ENCODE peak calls at places on chromosomes 2 and 18, in seven cellular contexts. R, Q, N, W, T, U and I are unnamed samples.

GRCh38 chr18:61946449-61946848 is 53.6 kb upstream of the RNF152 start:
- DNase-seq in W (no peak), Q (no peak), U (peak), T (no peak), N (no peak), R (peak), I (peak)

GRCh38 chr2:86225581-86225980 is 26.3 kb downstream of the MRPL35 start:
- DNase-seq in N (peak), Q (peak), W (no peak), U (no peak), R (no peak), T (peak), I (peak)

GRCh38 chr2:142973160-142973821 is 95.8 kb downstream of the KYNU start:
- DNase-seq in T (no peak), Q (no peak), R (peak), W (peak), U (no peak), N (no peak), I (peak)

GRCh38 chr2:26011990-26012856 is 21.7 kb upstream of the RAB10 start:
- DNase-seq in R (peak), N (no peak), U (peak), Q (peak), T (peak), W (no peak), I (no peak)

GRCh38 chr2:233855345-233855744 is 1.0 kb upstream of the HJURP start:
- DNase-seq in N (no peak), T (no peak), R (no peak), U (no peak), W (no peak), Q (no peak), I (no peak)

GRCh38 chr2:3728104-3729054 is 25.0 kb downstream of the DCDC2C start:
- DNase-seq in T (no peak), U (peak), W (no peak), R (peak), Q (peak), N (no peak), I (peak)

GRCh38 chr2:106073608-106074406 is 120.3 kb downstream of the UXS1 start:
- DNase-seq in Q (no peak), U (no peak), N (no peak), T (no peak), W (no peak), R (no peak), I (no peak)

GRCh38 chr2:8239402-8240127 is 442.3 kb upstream of the ID2 start:
- DNase-seq in T (no peak), W (no peak), U (no peak), Q (no peak), R (no peak), N (no peak), I (no peak)

GRCh38 chr2:171564463-171564862 is 42.2 kb downstream of the CYBRD1 start:
- DNase-seq in U (no peak), W (no peak), R (no peak), T (no peak), Q (no peak), N (no peak), I (no peak)

GRCh38 chr18:40293311-40293710 is 1661.7 kb upstream of the PIK3C3 start:
- DNase-seq in T (no peak), Q (no peak), U (peak), W (no peak), N (no peak), R (peak), I (no peak)

GRCh38 chr18:21179590-21180220 is 62.3 kb upstream of the GREB1L start:
- DNase-seq in Q (peak), W (no peak), R (peak), T (peak), N (peak), U (peak), I (peak)

GRCh38 chr2:68569604-68570003 is 73.8 kb upstream of the PROKR1 start:
- DNase-seq in Q (no peak), T (no peak), W (no peak), R (peak), U (no peak), N (no peak), I (no peak)

GRCh38 chr2:8538531-8538930 is 143.3 kb upstream of the ID2 start:
- DNase-seq in W (no peak), T (no peak), R (no peak), N (no peak), Q (no peak), U (no peak), I (no peak)

GRCh38 chr18:26436176-26437031 is 111.9 kb downstream of the KCTD1 start:
- DNase-seq in Q (no peak), T (no peak), N (no peak), W (no peak), R (peak), U (peak), I (peak)

GRCh38 chr2:102449370-102449974 is 23.6 kb upstream of the SLC9A4 start:
- DNase-seq in Q (peak), W (no peak), R (peak), T (peak), N (no peak), U (peak), I (peak)

GRCh38 chr2:29228276-29228675 is 113.1 kb downstream of the CLIP4 start:
- DNase-seq in U (peak), N (no peak), T (no peak), Q (no peak), R (peak), W (no peak), I (no peak)

GRCh38 chr2:215365184-215365658 is 53.4 kb downstream of the ATIC start:
- DNase-seq in R (peak), Q (no peak), W (no peak), U (peak), N (no peak), T (no peak), I (no peak)

GRCh38 chr2:70574618-70575017 is 21.0 kb upstream of the TGFA start:
- DNase-seq in U (no peak), T (no peak), Q (no peak), R (no peak), W (no peak), N (no peak), I (no peak)

GRCh38 chr2:215320102-215320501 is 8.2 kb downstream of the ATIC start:
- DNase-seq in Q (no peak), T (no peak), R (peak), W (no peak), N (no peak), U (peak), I (peak)

GRCh38 chr2:109459485-109459884 is 154.3 kb downstream of the SEPTIN10 start:
- DNase-seq in T (no peak), W (no peak), U (no peak), Q (no peak), R (no peak), N (no peak), I (no peak)

DNA sequence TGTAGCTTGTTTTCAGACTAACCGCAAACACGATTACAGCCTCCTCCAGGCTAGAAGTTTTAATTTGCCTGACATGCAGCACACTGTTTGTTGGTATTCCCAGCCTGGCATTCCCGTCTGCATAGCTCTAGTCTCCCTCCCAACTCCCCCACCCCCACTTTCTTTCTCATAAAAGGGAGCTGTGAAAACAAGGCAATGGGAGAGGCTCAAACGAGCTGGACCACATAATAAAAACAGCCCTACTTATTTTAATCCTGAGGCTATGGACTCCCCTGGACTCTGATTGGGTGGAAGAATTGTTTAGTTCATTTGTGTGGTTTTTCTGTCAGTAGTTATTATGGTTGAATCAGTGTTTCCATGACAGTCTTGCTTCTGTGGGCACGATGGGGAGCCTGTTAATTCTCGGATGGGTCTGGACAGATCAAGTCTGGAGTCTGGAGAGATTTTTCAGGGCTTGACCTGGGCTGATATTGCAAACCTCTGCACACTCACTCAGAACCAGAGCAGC is 1.2 kb downstream of the STON1 start:
- DNase-seq in W (peak), R (peak), T (no peak), Q (no peak), U (peak), N (no peak), I (peak)
- H3K4me3 ChIP-seq in W (no peak), R (peak), T (peak), Q (peak), U (peak), N (no peak), I (peak)

DNA sequence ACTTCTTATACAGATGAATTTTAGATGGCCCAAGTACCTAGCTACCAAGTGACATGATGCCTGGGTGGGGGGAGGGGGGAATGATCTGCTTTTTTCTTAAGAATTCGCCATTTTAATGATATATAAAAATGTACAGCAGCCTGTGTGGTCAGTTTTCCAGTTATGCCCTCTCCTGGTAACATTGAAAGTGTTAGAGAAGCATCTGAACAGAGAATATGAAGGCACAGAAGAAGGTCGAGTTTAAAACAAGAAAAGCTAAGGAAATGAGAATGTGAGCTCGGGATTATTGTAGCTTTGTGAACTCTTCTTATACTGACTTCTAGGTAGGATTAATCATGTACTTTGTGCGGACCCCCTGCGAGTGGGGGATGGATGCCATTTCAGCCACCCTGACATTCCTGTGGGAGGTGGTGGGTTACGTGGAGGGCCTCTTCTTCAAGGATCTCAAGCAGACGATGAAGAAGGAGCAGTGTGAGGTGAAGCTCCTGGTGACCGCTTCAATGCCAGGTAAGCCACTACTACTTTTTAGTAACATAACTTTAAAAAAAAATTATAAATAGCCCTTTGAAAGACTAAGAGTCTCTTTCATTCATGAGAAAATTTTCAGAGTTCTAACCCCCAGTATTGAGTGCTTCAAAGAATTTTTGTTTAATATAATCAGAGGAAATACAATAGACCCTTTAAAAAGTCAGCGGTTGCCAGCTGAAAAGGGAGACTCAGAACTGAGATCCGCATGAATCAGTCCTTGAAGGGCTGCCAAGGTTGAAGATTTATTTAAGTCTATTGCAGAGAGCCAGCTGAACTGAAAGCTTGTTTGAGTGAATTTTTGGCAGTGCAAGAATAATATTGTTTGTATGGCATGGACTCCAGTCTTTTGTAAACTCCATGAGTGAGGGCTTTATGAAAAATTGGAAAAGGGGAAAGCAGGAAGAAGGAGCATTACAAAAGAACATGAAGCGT is 68.7 kb upstream of the RPE start:
- DNase-seq in Q (no peak), T (no peak), W (no peak), N (no peak), R (peak), U (peak), I (peak)
- H3K4me3 ChIP-seq in Q (peak), T (no peak), W (no peak), N (no peak), R (no peak), U (peak), I (no peak)

GRCh38 chr2:27081984-27082772 is 3.8 kb downstream of the EMILIN1 start:
- DNase-seq in R (no peak), Q (no peak), T (no peak), U (no peak), W (no peak), N (no peak), I (no peak)

GRCh38 chr2:27080603-27080938 is 2.2 kb downstream of the EMILIN1 start:
- DNase-seq in W (no peak), U (no peak), T (no peak), Q (no peak), N (no peak), R (no peak), I (no peak)

GRCh38 chr2:27078267-27079194 is at the start of gene EMILIN1:
- DNase-seq in T (peak), Q (peak), U (peak), N (no peak), R (peak), W (no peak), I (peak)

GRCh38 chr2:27079233-27080139 is 1.1 kb downstream of the EMILIN1 start:
- DNase-seq in Q (no peak), N (no peak), T (no peak), U (peak), W (no peak), R (peak), I (no peak)

GRCh38 chr2:27080140-27080469 is 1.7 kb downstream of the EMILIN1 start:
- DNase-seq in N (no peak), R (no peak), W (no peak), T (no peak), U (peak), Q (no peak), I (peak)
- H3K4me3 ChIP-seq in N (no peak), R (peak), W (no peak), T (peak), U (peak), Q (peak), I (peak)

DNA sequence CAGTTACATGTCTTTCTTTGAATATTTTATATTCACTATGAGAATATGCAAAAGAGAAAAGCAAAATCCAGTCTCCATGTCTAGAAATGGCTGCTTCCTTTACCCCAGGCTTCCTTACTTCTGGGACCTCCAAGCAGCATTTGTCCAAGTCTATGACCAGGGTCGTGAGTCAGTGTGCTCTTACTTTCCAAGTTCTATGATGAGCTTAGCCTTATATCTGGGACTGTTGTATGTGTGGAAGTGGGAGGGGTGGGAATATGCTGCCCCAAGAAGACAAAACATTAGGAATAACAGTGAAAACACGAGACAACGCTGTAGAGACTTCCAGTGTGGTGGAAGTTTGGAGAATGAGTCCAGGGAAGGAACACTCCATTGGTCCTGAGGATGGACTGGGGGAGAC is 21.2 kb upstream of the CHRNA1 start:
- DNase-seq in R (peak), T (no peak), W (no peak), N (no peak), Q (no peak), U (no peak), I (no peak)
- H3K4me3 ChIP-seq in R (no peak), T (no peak), W (no peak), N (no peak), Q (no peak), U (no peak), I (no peak)

GRCh38 chr18:80171190-80171872 is 62.3 kb downstream of the ADNP2 start:
- DNase-seq in R (peak), N (no peak), W (no peak), T (peak), Q (peak), U (peak), I (peak)
- H3K4me3 ChIP-seq in R (peak), N (no peak), W (no peak), T (no peak), Q (no peak), U (peak), I (peak)

GRCh38 chr2:235382091-235383000 is 111.5 kb upstream of the AGAP1 start:
- DNase-seq in R (no peak), T (no peak), N (no peak), W (no peak), Q (no peak), U (no peak), I (no peak)
- H3K4me3 ChIP-seq in R (no peak), T (no peak), N (no peak), W (no peak), Q (no peak), U (no peak), I (no peak)

GRCh38 chr2:60283633-60284032 is 269.8 kb downstream of the BCL11A start:
- DNase-seq in T (no peak), W (no peak), U (no peak), Q (no peak), N (no peak), R (no peak), I (no peak)
- H3K4me3 ChIP-seq in T (no peak), W (no peak), U (no peak), Q (no peak), N (no peak), R (no peak), I (no peak)